ENCODE peak calls at places on chromosomes 4 and X, in nine cellular contexts. One of them, this sample, is unnamed.

GRCh38 chr4:53974561-53974960 is 89.8 kb downstream of the CHIC2 start:
- DNase-seq in tibial nerve: no peak
- DNase-seq in osteoblast: no peak
- DNase-seq in dorsolateral prefrontal cortex: no peak
- DNase-seq in brain microvascular endothelial cell: peak
- DNase-seq in cardiac muscle cell: no peak
- DNase-seq in BJ: no peak
- DNase-seq in fibroblast of pulmonary artery: peak
- DNase-seq in endodermal cell: no peak
- DNase-seq in this sample: no peak

GRCh38 chrX:276588-277171 is 4.5 kb upstream of the PLCXD1 start:
- DNase-seq in tibial nerve: no peak
- DNase-seq in osteoblast: peak
- DNase-seq in dorsolateral prefrontal cortex: peak
- DNase-seq in brain microvascular endothelial cell: peak
- DNase-seq in cardiac muscle cell: no peak
- DNase-seq in BJ: no peak
- DNase-seq in fibroblast of pulmonary artery: peak
- DNase-seq in endodermal cell: no peak
- DNase-seq in this sample: no peak

GRCh38 chr4:146283758-146284651 is 69.7 kb downstream of the REELD1 start:
- DNase-seq in tibial nerve: no peak
- DNase-seq in osteoblast: no peak
- DNase-seq in dorsolateral prefrontal cortex: no peak
- DNase-seq in brain microvascular endothelial cell: no peak
- DNase-seq in cardiac muscle cell: no peak
- DNase-seq in BJ: no peak
- DNase-seq in fibroblast of pulmonary artery: peak
- DNase-seq in endodermal cell: no peak
- DNase-seq in this sample: no peak

GRCh38 chr4:27181672-27182071 is 321.0 kb downstream of the STIM2 start:
- DNase-seq in tibial nerve: no peak
- DNase-seq in osteoblast: no peak
- DNase-seq in dorsolateral prefrontal cortex: no peak
- DNase-seq in brain microvascular endothelial cell: no peak
- DNase-seq in cardiac muscle cell: no peak
- DNase-seq in BJ: no peak
- DNase-seq in fibroblast of pulmonary artery: no peak
- DNase-seq in endodermal cell: no peak
- DNase-seq in this sample: no peak

GRCh38 chr4:83558693-83559092 is 22.8 kb downstream of the GPAT3 start:
- DNase-seq in tibial nerve: no peak
- DNase-seq in osteoblast: no peak
- DNase-seq in dorsolateral prefrontal cortex: no peak
- DNase-seq in brain microvascular endothelial cell: no peak
- DNase-seq in cardiac muscle cell: no peak
- DNase-seq in BJ: no peak
- DNase-seq in fibroblast of pulmonary artery: no peak
- DNase-seq in endodermal cell: no peak
- DNase-seq in this sample: no peak

GRCh38 chr4:80362578-80363181 is 27.1 kb downstream of the CFAP299 start:
- DNase-seq in tibial nerve: no peak
- DNase-seq in osteoblast: no peak
- DNase-seq in dorsolateral prefrontal cortex: no peak
- DNase-seq in brain microvascular endothelial cell: peak
- DNase-seq in cardiac muscle cell: peak
- DNase-seq in BJ: no peak
- DNase-seq in fibroblast of pulmonary artery: peak
- DNase-seq in endodermal cell: peak
- DNase-seq in this sample: no peak

GRCh38 chr4:25843340-25844097 is 19.3 kb downstream of the SEL1L3 start:
- DNase-seq in tibial nerve: no peak
- DNase-seq in osteoblast: no peak
- DNase-seq in dorsolateral prefrontal cortex: no peak
- DNase-seq in brain microvascular endothelial cell: no peak
- DNase-seq in cardiac muscle cell: no peak
- DNase-seq in BJ: no peak
- DNase-seq in fibroblast of pulmonary artery: no peak
- DNase-seq in endodermal cell: no peak
- DNase-seq in this sample: no peak

GRCh38 chr4:158750379-158750778 is 18.4 kb upstream of the FNIP2 start:
- DNase-seq in tibial nerve: no peak
- DNase-seq in osteoblast: peak
- DNase-seq in dorsolateral prefrontal cortex: no peak
- DNase-seq in brain microvascular endothelial cell: peak
- DNase-seq in cardiac muscle cell: no peak
- DNase-seq in BJ: peak
- DNase-seq in fibroblast of pulmonary artery: peak
- DNase-seq in endodermal cell: no peak
- DNase-seq in this sample: no peak

GRCh38 chr4:170089743-170090666 is at the start of gene AADAT:
- DNase-seq in tibial nerve: peak
- DNase-seq in osteoblast: peak
- DNase-seq in dorsolateral prefrontal cortex: peak
- DNase-seq in brain microvascular endothelial cell: peak
- DNase-seq in cardiac muscle cell: peak
- DNase-seq in BJ: no peak
- DNase-seq in fibroblast of pulmonary artery: peak
- DNase-seq in endodermal cell: peak
- DNase-seq in this sample: no peak

GRCh38 chr4:177033632-177034031 is 240.9 kb upstream of the VEGFC start:
- DNase-seq in tibial nerve: no peak
- DNase-seq in osteoblast: no peak
- DNase-seq in dorsolateral prefrontal cortex: no peak
- DNase-seq in brain microvascular endothelial cell: no peak
- DNase-seq in cardiac muscle cell: no peak
- DNase-seq in BJ: no peak
- DNase-seq in fibroblast of pulmonary artery: no peak
- DNase-seq in endodermal cell: no peak
- DNase-seq in this sample: no peak

GRCh38 chr4:16269742-16270522 is 43.7 kb upstream of the TAPT1 start:
- DNase-seq in tibial nerve: no peak
- DNase-seq in osteoblast: peak
- DNase-seq in dorsolateral prefrontal cortex: no peak
- DNase-seq in brain microvascular endothelial cell: peak
- DNase-seq in cardiac muscle cell: no peak
- DNase-seq in BJ: peak
- DNase-seq in fibroblast of pulmonary artery: peak
- DNase-seq in endodermal cell: no peak
- DNase-seq in this sample: no peak

GRCh38 chrX:148662014-148662413 is 161.6 kb downstream of the AFF2 start:
- DNase-seq in tibial nerve: no peak
- DNase-seq in osteoblast: no peak
- DNase-seq in dorsolateral prefrontal cortex: no peak
- DNase-seq in brain microvascular endothelial cell: no peak
- DNase-seq in cardiac muscle cell: no peak
- DNase-seq in BJ: no peak
- DNase-seq in fibroblast of pulmonary artery: no peak
- DNase-seq in endodermal cell: no peak
- DNase-seq in this sample: no peak

GRCh38 chrX:47991263-47992092 is 12.3 kb downstream of the ZNF182 start:
- DNase-seq in tibial nerve: no peak
- DNase-seq in osteoblast: no peak
- DNase-seq in dorsolateral prefrontal cortex: no peak
- DNase-seq in brain microvascular endothelial cell: peak
- DNase-seq in cardiac muscle cell: no peak
- DNase-seq in BJ: peak
- DNase-seq in fibroblast of pulmonary artery: peak
- DNase-seq in endodermal cell: no peak
- DNase-seq in this sample: no peak

GRCh38 chr4:182881928-182882327 is 35.3 kb downstream of the DCTD start:
- DNase-seq in tibial nerve: peak
- DNase-seq in osteoblast: no peak
- DNase-seq in dorsolateral prefrontal cortex: no peak
- DNase-seq in brain microvascular endothelial cell: no peak
- DNase-seq in cardiac muscle cell: no peak
- DNase-seq in BJ: no peak
- DNase-seq in fibroblast of pulmonary artery: no peak
- DNase-seq in endodermal cell: no peak
- DNase-seq in this sample: no peak

GRCh38 chrX:152923599-152923998 is 25.7 kb downstream of the ZNF185 start:
- DNase-seq in tibial nerve: no peak
- DNase-seq in osteoblast: no peak
- DNase-seq in dorsolateral prefrontal cortex: no peak
- DNase-seq in brain microvascular endothelial cell: no peak
- DNase-seq in cardiac muscle cell: no peak
- DNase-seq in BJ: no peak
- DNase-seq in fibroblast of pulmonary artery: no peak
- DNase-seq in endodermal cell: no peak
- DNase-seq in this sample: no peak

DNA sequence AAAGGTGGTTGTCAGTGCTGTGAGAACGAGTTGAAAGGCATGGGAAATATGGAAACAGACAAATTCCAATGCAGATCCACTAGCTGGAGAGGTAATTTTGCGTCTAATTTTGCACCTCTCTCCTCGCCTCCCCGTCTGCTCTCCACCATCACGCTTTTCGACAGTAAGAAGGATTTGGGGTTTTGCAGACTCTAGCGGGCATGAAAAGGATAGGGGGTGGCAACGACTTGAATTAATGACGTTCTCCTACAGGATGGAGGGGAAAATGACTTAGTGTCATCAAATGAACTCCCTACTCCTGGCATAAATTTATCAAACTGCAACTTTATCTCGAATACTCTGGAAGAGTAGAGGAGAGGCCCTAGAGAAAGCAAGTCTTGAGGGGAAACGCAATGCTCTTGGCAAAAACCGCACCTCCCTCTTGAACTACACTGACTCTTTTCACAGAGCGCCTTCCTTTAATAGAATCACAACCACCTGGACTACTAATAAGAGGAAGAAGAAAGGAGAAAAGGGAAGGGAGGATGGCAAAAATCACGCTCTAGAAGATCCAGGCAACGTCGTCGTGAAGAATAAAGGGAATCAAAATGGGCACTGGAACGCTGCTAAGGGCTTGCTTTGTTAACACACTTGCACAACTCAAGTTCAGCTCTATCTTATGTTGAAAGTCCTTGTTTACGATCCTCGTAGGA is 876 bp upstream of the SLITRK2 start:
- DNase-seq in tibial nerve: no peak
- DNase-seq in osteoblast: no peak
- DNase-seq in dorsolateral prefrontal cortex: no peak
- DNase-seq in brain microvascular endothelial cell: no peak
- DNase-seq in cardiac muscle cell: no peak
- DNase-seq in BJ: no peak
- DNase-seq in fibroblast of pulmonary artery: no peak
- DNase-seq in endodermal cell: peak
- DNase-seq in this sample: no peak
- H3K4me3 ChIP-seq in tibial nerve: peak
- H3K4me3 ChIP-seq in osteoblast: no peak
- H3K4me3 ChIP-seq in dorsolateral prefrontal cortex: peak
- H3K4me3 ChIP-seq in brain microvascular endothelial cell: peak
- H3K4me3 ChIP-seq in cardiac muscle cell: no peak
- H3K4me3 ChIP-seq in BJ: no peak
- H3K4me3 ChIP-seq in fibroblast of pulmonary artery: no peak
- H3K4me3 ChIP-seq in endodermal cell: no peak
- H3K4me3 ChIP-seq in this sample: no peak

DNA sequence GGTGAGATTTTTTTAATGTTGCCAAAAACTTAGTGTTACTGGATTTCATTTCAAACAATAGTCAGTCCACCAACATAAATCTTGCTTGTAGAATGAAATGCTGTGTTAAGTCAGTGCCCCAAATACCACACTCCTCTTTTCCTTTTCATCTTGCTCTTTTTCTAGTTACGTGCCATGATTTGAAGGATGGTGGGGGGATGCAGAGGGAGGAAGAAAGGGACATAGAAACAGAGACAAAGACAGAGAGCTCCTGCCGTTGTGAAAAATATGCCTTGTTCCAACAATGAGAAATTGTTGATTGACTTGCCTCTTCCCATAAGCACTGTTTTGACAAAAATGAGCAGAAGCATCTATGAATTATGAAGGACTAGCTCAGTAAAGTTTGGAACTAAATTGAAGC is 111.8 kb upstream of the PTPN13 start:
- DNase-seq in tibial nerve: no peak
- DNase-seq in osteoblast: peak
- DNase-seq in dorsolateral prefrontal cortex: no peak
- DNase-seq in brain microvascular endothelial cell: no peak
- DNase-seq in cardiac muscle cell: no peak
- DNase-seq in BJ: no peak
- DNase-seq in fibroblast of pulmonary artery: no peak
- DNase-seq in endodermal cell: no peak
- DNase-seq in this sample: no peak
- H3K4me3 ChIP-seq in tibial nerve: no peak
- H3K4me3 ChIP-seq in osteoblast: no peak
- H3K4me3 ChIP-seq in dorsolateral prefrontal cortex: peak
- H3K4me3 ChIP-seq in brain microvascular endothelial cell: no peak
- H3K4me3 ChIP-seq in cardiac muscle cell: no peak
- H3K4me3 ChIP-seq in BJ: no peak
- H3K4me3 ChIP-seq in fibroblast of pulmonary artery: no peak
- H3K4me3 ChIP-seq in endodermal cell: no peak
- H3K4me3 ChIP-seq in this sample: no peak

GRCh38 chr4:153522800-153523089 is 56.6 kb downstream of the TMEM131L start:
- DNase-seq in tibial nerve: no peak
- DNase-seq in osteoblast: no peak
- DNase-seq in dorsolateral prefrontal cortex: no peak
- DNase-seq in brain microvascular endothelial cell: no peak
- DNase-seq in cardiac muscle cell: no peak
- DNase-seq in BJ: no peak
- DNase-seq in fibroblast of pulmonary artery: no peak
- DNase-seq in endodermal cell: no peak
- DNase-seq in this sample: no peak
- H3K4me3 ChIP-seq in tibial nerve: no peak
- H3K4me3 ChIP-seq in osteoblast: no peak
- H3K4me3 ChIP-seq in dorsolateral prefrontal cortex: no peak
- H3K4me3 ChIP-seq in brain microvascular endothelial cell: no peak
- H3K4me3 ChIP-seq in cardiac muscle cell: no peak
- H3K4me3 ChIP-seq in BJ: no peak
- H3K4me3 ChIP-seq in fibroblast of pulmonary artery: no peak
- H3K4me3 ChIP-seq in endodermal cell: no peak
- H3K4me3 ChIP-seq in this sample: no peak

GRCh38 chr4:34850983-34851382 is 1393.3 kb downstream of the ARAP2 start:
- DNase-seq in tibial nerve: no peak
- DNase-seq in osteoblast: no peak
- DNase-seq in dorsolateral prefrontal cortex: no peak
- DNase-seq in brain microvascular endothelial cell: no peak
- DNase-seq in cardiac muscle cell: no peak
- DNase-seq in BJ: peak
- DNase-seq in fibroblast of pulmonary artery: no peak
- DNase-seq in endodermal cell: no peak
- DNase-seq in this sample: no peak

GRCh38 chr4:34850426-34850825 is 1393.9 kb downstream of the ARAP2 start:
- DNase-seq in tibial nerve: no peak
- DNase-seq in osteoblast: no peak
- DNase-seq in dorsolateral prefrontal cortex: no peak
- DNase-seq in brain microvascular endothelial cell: no peak
- DNase-seq in cardiac muscle cell: no peak
- DNase-seq in BJ: no peak
- DNase-seq in fibroblast of pulmonary artery: no peak
- DNase-seq in endodermal cell: no peak
- DNase-seq in this sample: no peak

DNA sequence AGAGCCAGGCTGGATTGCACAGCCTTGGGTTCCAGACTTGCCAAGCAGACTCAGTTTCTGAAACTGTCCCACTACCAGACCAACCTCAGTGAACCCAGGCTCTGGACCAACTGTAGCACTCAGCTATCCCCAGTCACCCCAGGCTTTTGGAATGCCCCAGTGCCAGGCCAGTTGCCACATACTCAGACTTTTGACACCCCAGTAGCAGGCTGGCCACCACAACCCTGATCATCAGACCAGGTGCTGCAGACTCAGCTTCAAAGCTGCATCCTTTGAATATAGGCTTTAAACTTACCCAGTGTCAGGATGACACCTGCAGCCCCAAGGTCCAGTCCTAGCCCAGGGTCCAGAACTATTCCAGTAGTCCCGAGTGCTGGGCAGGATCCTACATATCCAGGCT is 1389.9 kb downstream of the ARAP2 start:
- DNase-seq in tibial nerve: no peak
- DNase-seq in osteoblast: no peak
- DNase-seq in dorsolateral prefrontal cortex: no peak
- DNase-seq in brain microvascular endothelial cell: no peak
- DNase-seq in cardiac muscle cell: no peak
- DNase-seq in BJ: no peak
- DNase-seq in fibroblast of pulmonary artery: no peak
- DNase-seq in endodermal cell: peak
- DNase-seq in this sample: no peak
- H3K4me3 ChIP-seq in tibial nerve: no peak
- H3K4me3 ChIP-seq in osteoblast: no peak
- H3K4me3 ChIP-seq in dorsolateral prefrontal cortex: no peak
- H3K4me3 ChIP-seq in brain microvascular endothelial cell: no peak
- H3K4me3 ChIP-seq in cardiac muscle cell: no peak
- H3K4me3 ChIP-seq in BJ: no peak
- H3K4me3 ChIP-seq in fibroblast of pulmonary artery: no peak
- H3K4me3 ChIP-seq in endodermal cell: no peak
- H3K4me3 ChIP-seq in this sample: no peak

This sample was measured in GM12864.